ENCODE peak calls at places on chromosomes 2 and 18, in seven cellular contexts. M is A673; C is right atrium auricular region; G is CD8-positive, alpha-beta T cell; Z is dorsolateral prefrontal cortex; I is mammary epithelial cell; S is AG04450. Y is an unnamed sample.

GRCh38 chr2:179843541-179843940 is 17.9 kb downstream of the ZNF385B start:
- DNase-seq in S (no peak), M (no peak), G (no peak), I (no peak), Z (peak; percentile 70), C (no peak), Y (no peak)

GRCh38 chr18:22322251-22322691 is 95.4 kb downstream of the CTAGE1 start:
- DNase-seq in M (no peak), C (peak; percentile 90), Z (no peak), G (no peak), S (no peak), I (no peak), Y (no peak)

GRCh38 chr2:25071962-25072361 is 30.1 kb downstream of the EFR3B start:
- DNase-seq in C (no peak), Z (peak; percentile 51), I (no peak), G (no peak), S (no peak), M (no peak), Y (no peak)

GRCh38 chr2:66433945-66434678 is 813 bp upstream of the MEIS1 start:
- DNase-seq in Z (peak; percentile 65), G (no peak), M (peak; percentile 83), S (no peak), I (peak; percentile 71), C (no peak), Y (peak; percentile 57)

GRCh38 chr2:170943596-170943995 is 14.5 kb downstream of the GORASP2 start:
- DNase-seq in G (no peak), S (no peak), I (no peak), Z (no peak), M (no peak), C (no peak), Y (no peak)

GRCh38 chr2:224217962-224218347 is 178.9 kb upstream of the SERPINE2 start:
- DNase-seq in M (no peak), I (peak; percentile 29), S (peak; percentile 26), C (peak; percentile 60), G (no peak), Z (no peak), Y (no peak)

GRCh38 chr2:96084006-96084857 is 32.1 kb downstream of the ADRA2B start:
- DNase-seq in S (no peak), G (no peak), C (peak; percentile 47), Z (no peak), M (no peak), I (no peak), Y (no peak)

GRCh38 chr2:19216676-19217075 is 141.7 kb downstream of the OSR1 start:
- DNase-seq in G (no peak), Z (no peak), S (no peak), I (no peak), C (no peak), M (no peak), Y (no peak)

GRCh38 chr2:25341031-25341727 is 546 bp downstream of the DNMT3A start:
- DNase-seq in I (no peak), S (no peak), C (no peak), M (peak; percentile 51), G (no peak), Z (no peak), Y (no peak)

GRCh38 chr2:164792316-164793127 is 49.1 kb downstream of the COBLL1 start:
- DNase-seq in C (no peak), I (no peak), M (peak; percentile 17), Z (no peak), S (no peak), G (no peak), Y (no peak)

GRCh38 chr2:33115196-33115595 is 168.4 kb downstream of the LTBP1 start:
- DNase-seq in I (no peak), M (no peak), S (no peak), C (no peak), G (no peak), Z (no peak), Y (no peak)

GRCh38 chr2:169106563-169107545 is 37.5 kb downstream of the DHRS9 start:
- DNase-seq in Z (no peak), S (no peak), M (no peak), C (no peak), I (no peak), G (no peak), Y (no peak)

GRCh38 chr2:76861708-76862107 is 660.5 kb downstream of the LRRTM4 start:
- DNase-seq in Z (no peak), M (peak; percentile 50), S (no peak), G (no peak), C (no peak), I (no peak), Y (no peak)

GRCh38 chr2:19078709-19079108 is 279.7 kb downstream of the OSR1 start:
- DNase-seq in M (no peak), C (no peak), I (peak; percentile 12), S (no peak), Z (no peak), G (no peak), Y (no peak)

GRCh38 chr18:55998071-55998522 is 410.1 kb upstream of the TCF4 start:
- DNase-seq in S (no peak), G (no peak), C (no peak), M (peak; percentile 4), Z (peak; percentile 8), I (peak; percentile 54), Y (peak; percentile 63)

GRCh38 chr18:47701133-47701532 is 229.3 kb downstream of the SMAD2 start:
- DNase-seq in S (no peak), M (no peak), G (no peak), C (no peak), I (no peak), Z (no peak), Y (no peak)

GRCh38 chr18:2883137-2883671 is 36.4 kb downstream of the EMILIN2 start:
- DNase-seq in Z (no peak), G (peak; percentile 40), C (no peak), I (no peak), S (no peak), M (no peak), Y (no peak)

GRCh38 chr18:2083691-2084090 is 487.6 kb downstream of the METTL4 start:
- DNase-seq in G (no peak), C (no peak), I (peak; percentile 37), M (peak; percentile 2), Z (no peak), S (no peak), Y (peak; percentile 34)

GRCh38 chr2:28322887-28323483 is 69.7 kb upstream of the FOSL2 start:
- DNase-seq in S (peak; percentile 15), C (no peak), I (no peak), Z (no peak), G (no peak), M (no peak), Y (no peak)

GRCh38 chr2:30691948-30692828 is 115.1 kb downstream of the CAPN13 start:
- DNase-seq in I (no peak), G (no peak), S (no peak), Z (no peak), M (no peak), C (peak; percentile 57), Y (no peak)

DNA sequence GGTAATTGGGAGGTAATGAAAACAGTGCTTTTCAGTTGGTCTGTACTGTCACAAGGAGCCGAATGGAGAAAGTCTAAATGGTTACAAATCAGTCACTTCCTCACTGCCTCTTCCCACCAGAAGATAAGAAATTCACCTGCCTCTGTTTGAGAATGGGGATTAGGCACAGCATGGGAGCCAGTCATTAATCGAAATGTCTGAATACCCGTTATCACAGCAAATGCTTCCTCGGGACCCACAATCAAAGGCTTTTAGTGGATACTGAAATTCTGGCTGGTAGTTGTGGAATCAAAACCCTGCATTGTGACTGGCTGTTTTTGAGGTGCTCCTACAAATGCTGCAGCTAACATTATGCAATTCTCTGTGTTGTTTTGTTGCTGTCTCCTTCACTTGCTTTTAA is 461.0 kb upstream of the MEX3C start:
- DNase-seq in G (no peak), M (no peak), S (no peak), I (no peak), Z (no peak), C (no peak), Y (no peak)
- H3K27ac ChIP-seq in G (no peak overlapping the region), M (no peak overlapping the region), S (no peak overlapping the region), I (no peak overlapping the region), Z (no peak overlapping the region), C (no peak overlapping the region), Y (no peak overlapping the region)

DNA sequence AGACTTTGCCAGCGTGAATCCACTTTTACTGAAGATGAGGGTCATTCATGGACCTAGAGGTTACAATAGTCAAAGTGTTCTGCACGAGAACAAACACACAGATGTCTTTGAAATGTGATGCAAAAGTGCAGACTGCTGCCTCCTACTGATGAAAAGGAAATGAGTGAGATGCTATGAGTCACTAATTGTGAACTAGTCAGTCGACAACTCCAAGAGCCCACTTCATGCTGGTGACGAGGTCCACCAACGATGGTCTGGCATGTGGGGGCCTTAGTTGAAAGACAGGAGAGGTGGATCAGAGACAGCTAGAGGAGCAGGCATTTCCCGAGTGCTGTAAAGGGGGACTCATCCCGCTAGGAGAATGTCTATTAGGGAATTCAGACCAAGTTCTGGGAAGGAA is 17.1 kb upstream of the ZNF236 start:
- DNase-seq in I (peak; percentile 38), M (peak; percentile 45), Z (no peak), G (no peak), S (no peak), C (no peak), Y (peak; percentile 57)
- TF ChIP-seq CTCF in I (peak; percentile 26), M (peak; percentile 23), Z (no peak), G (no peak), S (no peak), C (no peak), Y (peak; percentile 54)

DNA sequence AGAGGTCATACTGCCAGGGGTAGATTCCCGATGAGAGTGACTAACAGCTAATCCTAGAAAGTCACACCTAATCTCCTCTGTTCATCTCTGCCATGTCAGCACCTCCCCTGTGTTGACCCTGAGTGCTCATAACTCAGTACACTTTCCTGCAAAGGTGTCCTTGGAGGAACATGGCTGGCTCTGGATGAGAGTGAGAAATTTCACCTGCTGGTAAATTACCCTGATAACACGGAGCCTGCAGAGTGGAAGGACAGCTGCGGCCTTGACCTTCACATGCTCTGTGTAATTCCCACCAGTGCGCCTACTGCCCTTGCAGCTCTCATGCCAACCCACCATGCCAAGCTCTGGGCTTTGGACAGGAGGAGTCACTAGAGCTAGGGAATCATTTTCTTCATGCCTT is 319.7 kb downstream of the MYCN start:
- DNase-seq in C (no peak), M (no peak), G (no peak), S (no peak), Z (no peak), I (no peak), Y (no peak)
- H3K27ac ChIP-seq in C (no peak overlapping the region), M (no peak overlapping the region), G (no peak overlapping the region), S (no peak overlapping the region), Z (no peak overlapping the region), I (no peak overlapping the region), Y (no peak overlapping the region)

GRCh38 chr18:45801396-45802004 is 24.0 kb upstream of the SIGLEC15 start:
- DNase-seq in G (no peak), Z (no peak), M (no peak), I (peak; percentile 59), S (no peak), C (no peak), Y (peak; percentile 67)
- TF ChIP-seq CTCF in G (no peak), Z (no peak), M (no peak), I (no peak), S (no peak), C (no peak), Y (no peak)

DNA sequence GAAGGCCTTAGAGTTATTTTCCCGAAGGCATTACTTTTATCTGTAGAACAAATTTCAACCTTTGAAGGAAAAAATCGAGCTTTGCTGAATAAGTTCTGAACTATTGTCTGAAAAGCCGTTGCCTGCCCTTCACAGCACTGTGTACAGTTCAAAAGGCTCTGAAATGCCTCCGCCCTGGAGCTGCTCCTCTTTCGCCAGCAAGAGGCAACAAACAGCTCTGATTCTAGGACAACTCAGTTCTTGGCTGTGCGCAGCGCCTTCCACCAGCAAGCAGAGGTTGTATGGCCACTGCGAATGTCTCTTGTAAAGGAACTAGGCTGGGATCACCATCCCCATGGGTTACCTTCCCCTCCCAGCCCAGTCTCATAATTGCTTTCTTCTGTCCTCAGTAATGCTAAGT is 308.5 kb downstream of the GBX2 start:
- DNase-seq in S (no peak), Z (no peak), C (peak; percentile 66), I (no peak), M (peak; percentile 52), G (no peak), Y (no peak)
- H3K27ac ChIP-seq in S (no peak overlapping the region), Z (no peak overlapping the region), C (peak overlapping the region; percentile 52), I (no peak overlapping the region), M (no peak overlapping the region), G (no peak overlapping the region), Y (peak overlapping the region; percentile 56)

Y was measured in foreskin keratinocyte.